ENCODE peak calls at places on chromosomes 6 and 20, in six cellular contexts. One of them, this sample, is unnamed.

GRCh38 chr20:31945319-31945718 is 6.5 kb downstream of the PDRG1 start:
- DNase-seq in NT2/D1: no peak
- DNase-seq in iPS DF 6.9: no peak
- DNase-seq in ovary: no peak
- DNase-seq in hippocampal formation: no peak
- DNase-seq in activated naive CD4-positive, alpha-beta T cell: no peak
- DNase-seq in this sample: no peak

GRCh38 chr6:16760536-16761468 is at the start of gene ATXN1:
- DNase-seq in NT2/D1: no peak
- DNase-seq in iPS DF 6.9: no peak
- DNase-seq in ovary: peak
- DNase-seq in hippocampal formation: peak
- DNase-seq in activated naive CD4-positive, alpha-beta T cell: peak
- DNase-seq in this sample: peak

GRCh38 chr6:148491638-148492210 is 149.1 kb downstream of the SASH1 start:
- DNase-seq in NT2/D1: no peak
- DNase-seq in iPS DF 6.9: no peak
- DNase-seq in ovary: no peak
- DNase-seq in hippocampal formation: no peak
- DNase-seq in activated naive CD4-positive, alpha-beta T cell: no peak
- DNase-seq in this sample: no peak

GRCh38 chr20:11935754-11936551 is 18.3 kb downstream of the BTBD3 start:
- DNase-seq in NT2/D1: no peak
- DNase-seq in iPS DF 6.9: no peak
- DNase-seq in ovary: no peak
- DNase-seq in hippocampal formation: no peak
- DNase-seq in activated naive CD4-positive, alpha-beta T cell: no peak
- DNase-seq in this sample: no peak

GRCh38 chr20:58342104-58342945 is 32.8 kb downstream of the RAB22A start:
- DNase-seq in NT2/D1: no peak
- DNase-seq in iPS DF 6.9: no peak
- DNase-seq in ovary: no peak
- DNase-seq in hippocampal formation: no peak
- DNase-seq in activated naive CD4-positive, alpha-beta T cell: no peak
- DNase-seq in this sample: no peak

GRCh38 chr6:71537717-71538116 is 249.1 kb downstream of the OGFRL1 start:
- DNase-seq in NT2/D1: no peak
- DNase-seq in iPS DF 6.9: no peak
- DNase-seq in ovary: no peak
- DNase-seq in hippocampal formation: no peak
- DNase-seq in activated naive CD4-positive, alpha-beta T cell: no peak
- DNase-seq in this sample: no peak

GRCh38 chr20:2742934-2743559 is 50.5 kb downstream of the EBF4 start:
- DNase-seq in NT2/D1: peak
- DNase-seq in iPS DF 6.9: no peak
- DNase-seq in ovary: peak
- DNase-seq in hippocampal formation: no peak
- DNase-seq in activated naive CD4-positive, alpha-beta T cell: peak
- DNase-seq in this sample: no peak

GRCh38 chr20:20466341-20466879 is 98.5 kb downstream of the INSM1 start:
- DNase-seq in NT2/D1: no peak
- DNase-seq in iPS DF 6.9: no peak
- DNase-seq in ovary: no peak
- DNase-seq in hippocampal formation: no peak
- DNase-seq in activated naive CD4-positive, alpha-beta T cell: no peak
- DNase-seq in this sample: no peak

GRCh38 chr6:17986656-17987575 is 519 bp downstream of the KIF13A start:
- DNase-seq in NT2/D1: no peak
- DNase-seq in iPS DF 6.9: no peak
- DNase-seq in ovary: peak
- DNase-seq in hippocampal formation: peak
- DNase-seq in activated naive CD4-positive, alpha-beta T cell: no peak
- DNase-seq in this sample: peak

GRCh38 chr20:32189691-32190607 is 17.6 kb downstream of the PLAGL2 start:
- DNase-seq in NT2/D1: peak
- DNase-seq in iPS DF 6.9: no peak
- DNase-seq in ovary: peak
- DNase-seq in hippocampal formation: peak
- DNase-seq in activated naive CD4-positive, alpha-beta T cell: peak
- DNase-seq in this sample: peak

GRCh38 chr6:150001295-150001990 is 23.9 kb downstream of the RAET1L start:
- DNase-seq in NT2/D1: no peak
- DNase-seq in iPS DF 6.9: no peak
- DNase-seq in ovary: no peak
- DNase-seq in hippocampal formation: no peak
- DNase-seq in activated naive CD4-positive, alpha-beta T cell: no peak
- DNase-seq in this sample: no peak

GRCh38 chr20:53517146-53517545 is 76.5 kb downstream of the ZNF217 start:
- DNase-seq in NT2/D1: no peak
- DNase-seq in iPS DF 6.9: no peak
- DNase-seq in ovary: no peak
- DNase-seq in hippocampal formation: no peak
- DNase-seq in activated naive CD4-positive, alpha-beta T cell: no peak
- DNase-seq in this sample: no peak

GRCh38 chr6:4913705-4914411 is 90.0 kb downstream of the RPP40 start:
- DNase-seq in NT2/D1: no peak
- DNase-seq in iPS DF 6.9: no peak
- DNase-seq in ovary: no peak
- DNase-seq in hippocampal formation: no peak
- DNase-seq in activated naive CD4-positive, alpha-beta T cell: no peak
- DNase-seq in this sample: no peak

GRCh38 chr20:62590301-62591121 is 51.8 kb upstream of the SLCO4A1 start:
- DNase-seq in NT2/D1: no peak
- DNase-seq in iPS DF 6.9: no peak
- DNase-seq in ovary: no peak
- DNase-seq in hippocampal formation: no peak
- DNase-seq in activated naive CD4-positive, alpha-beta T cell: no peak
- DNase-seq in this sample: no peak

GRCh38 chr6:108621117-108621516 is 60.4 kb downstream of the FOXO3 start:
- DNase-seq in NT2/D1: no peak
- DNase-seq in iPS DF 6.9: no peak
- DNase-seq in ovary: no peak
- DNase-seq in hippocampal formation: no peak
- DNase-seq in activated naive CD4-positive, alpha-beta T cell: no peak
- DNase-seq in this sample: peak

GRCh38 chr6:81265106-81265505 is 487.4 kb downstream of the TENT5A start:
- DNase-seq in NT2/D1: no peak
- DNase-seq in iPS DF 6.9: no peak
- DNase-seq in ovary: no peak
- DNase-seq in hippocampal formation: no peak
- DNase-seq in activated naive CD4-positive, alpha-beta T cell: no peak
- DNase-seq in this sample: no peak

GRCh38 chr6:169722362-169723199 is 1.7 kb downstream of the PHF10 start:
- DNase-seq in NT2/D1: no peak
- DNase-seq in iPS DF 6.9: no peak
- DNase-seq in ovary: peak
- DNase-seq in hippocampal formation: peak
- DNase-seq in activated naive CD4-positive, alpha-beta T cell: peak
- DNase-seq in this sample: peak

GRCh38 chr6:150142304-150142656 is 564 bp upstream of the PPP1R14C start:
- DNase-seq in NT2/D1: no peak
- DNase-seq in iPS DF 6.9: no peak
- DNase-seq in ovary: no peak
- DNase-seq in hippocampal formation: no peak
- DNase-seq in activated naive CD4-positive, alpha-beta T cell: no peak
- DNase-seq in this sample: peak

GRCh38 chr6:105607624-105608392 is 204.9 kb upstream of the PREP start:
- DNase-seq in NT2/D1: no peak
- DNase-seq in iPS DF 6.9: no peak
- DNase-seq in ovary: no peak
- DNase-seq in hippocampal formation: no peak
- DNase-seq in activated naive CD4-positive, alpha-beta T cell: no peak
- DNase-seq in this sample: no peak

GRCh38 chr20:34636648-34637047 is 40.2 kb downstream of the PIGU start:
- DNase-seq in NT2/D1: no peak
- DNase-seq in iPS DF 6.9: no peak
- DNase-seq in ovary: no peak
- DNase-seq in hippocampal formation: no peak
- DNase-seq in activated naive CD4-positive, alpha-beta T cell: no peak
- DNase-seq in this sample: no peak